ENCODE peak calls at places on chromosomes 3 and 15, in four cellular contexts. E is GM12878, U is SK-N-SH, S is K562. N is an unnamed sample.

GRCh38 chr15:77909131-77909940 is 168.2 kb downstream of the TBC1D2B start:
- DNase-seq in E (no peak), U (no peak), S (no peak), N (no peak)

GRCh38 chr3:157122116-157122515 is 37.8 kb downstream of the CCNL1 start:
- DNase-seq in U (no peak), E (no peak), S (no peak), N (no peak)

GRCh38 chr15:64105113-64105704 is 9.4 kb downstream of the SNX1 start:
- DNase-seq in U (no peak), S (no peak), E (no peak), N (no peak)

GRCh38 chr3:182787302-182788036 is 5.8 kb upstream of the ATP11B start:
- DNase-seq in S (peak), U (no peak), E (no peak), N (no peak)

GRCh38 chr15:68352401-68353062 is 75.0 kb downstream of the FEM1B start:
- DNase-seq in S (no peak), U (no peak), E (peak), N (no peak)

GRCh38 chr15:97200161-97200560 is 760.3 kb upstream of the ARRDC4 start:
- DNase-seq in S (no peak), U (no peak), E (no peak), N (no peak)

GRCh38 chr15:88636039-88636438 is 2.8 kb upstream of the ISG20 start:
- DNase-seq in S (no peak), E (no peak), U (no peak), N (no peak)

GRCh38 chr3:30496496-30496966 is 109.9 kb upstream of the TGFBR2 start:
- DNase-seq in S (no peak), E (no peak), U (no peak), N (no peak)

GRCh38 chr3:25663324-25664065 is 1.2 kb downstream of the TOP2B start:
- DNase-seq in E (no peak), S (peak), U (peak), N (no peak)

GRCh38 chr15:87579537-87579936 is 677.0 kb downstream of the NTRK3 start:
- DNase-seq in E (no peak), S (no peak), U (no peak), N (no peak)

GRCh38 chr15:67690936-67691335 is 134.4 kb upstream of the SKOR1 start:
- DNase-seq in U (no peak), E (no peak), S (no peak), N (no peak)

GRCh38 chr15:90063733-90064247 is 38.5 kb downstream of the IDH2 start:
- DNase-seq in E (no peak), S (peak), U (no peak), N (no peak)

GRCh38 chr3:174253221-174253620 is 605.9 kb upstream of the NAALADL2 start:
- DNase-seq in U (peak), E (no peak), S (no peak), N (no peak)

GRCh38 chr3:27716309-27716708 is 5.8 kb downstream of the EOMES start:
- DNase-seq in S (no peak), E (no peak), U (no peak), N (no peak)

GRCh38 chr3:183274609-183275008 is 21.6 kb downstream of the B3GNT5 start:
- DNase-seq in U (no peak), S (no peak), E (no peak), N (no peak)

GRCh38 chr15:79434361-79434760 is 2.2 kb downstream of the MINAR1 start:
- DNase-seq in U (no peak), S (no peak), E (no peak), N (no peak)

GRCh38 chr3:11555823-11556222 is 87.9 kb downstream of the VGLL4 start:
- DNase-seq in S (no peak), E (no peak), U (no peak), N (no peak)

GRCh38 chr3:9408546-9408945 is 11.1 kb downstream of the SETD5 start:
- DNase-seq in S (no peak), U (no peak), E (no peak), N (no peak)

GRCh38 chr3:48997714-48998637 is 7.9 kb downstream of the P4HTM start:
- DNase-seq in S (peak), U (peak), E (no peak), N (peak)

GRCh38 chr15:74603789-74604705 is 11.6 kb upstream of the CLK3 start:
- DNase-seq in U (no peak), E (no peak), S (no peak), N (no peak)

GRCh38 chr3:122774564-122774963 is 19.1 kb downstream of the HSPBAP1 start:
- DNase-seq in U (no peak), E (no peak), S (no peak), N (no peak)

GRCh38 chr15:88403461-88403860 is 63.7 kb downstream of the MRPL46 start:
- DNase-seq in S (no peak), E (no peak), U (no peak), N (no peak)

GRCh38 chr3:100463002-100463401 is 29.4 kb upstream of the TMEM45A start:
- DNase-seq in S (peak), U (peak), E (peak), N (no peak)

GRCh38 chr3:58575986-58576652 is 1.1 kb downstream of the FAM107A start:
- DNase-seq in E (no peak), S (no peak), U (peak), N (no peak)

GRCh38 chr3:67524046-67524445 is 130.4 kb downstream of the SUCLG2 start:
- DNase-seq in E (no peak), S (no peak), U (no peak), N (no peak)

GRCh38 chr3:4533489-4534443 is 40.6 kb downstream of the ITPR1 start:
- DNase-seq in S (peak), U (no peak), E (no peak), N (no peak)

GRCh38 chr3:119305271-119305670 is 11.1 kb downstream of the ARHGAP31 start:
- DNase-seq in S (no peak), U (no peak), E (no peak), N (no peak)

GRCh38 chr3:125440559-125440955 is 65.4 kb upstream of the ZNF148 start:
- DNase-seq in E (no peak), S (peak), U (no peak), N (no peak)

GRCh38 chr3:13863929-13864595 is 15.8 kb downstream of the WNT7A start:
- DNase-seq in E (no peak), U (no peak), S (no peak), N (no peak)

GRCh38 chr15:79923068-79923514 is 26.3 kb upstream of the MTHFS start:
- DNase-seq in U (peak), S (peak), E (no peak), N (peak)

GRCh38 chr3:132255041-132255745 is 62.0 kb upstream of the ACP3 start:
- DNase-seq in E (no peak), S (no peak), U (no peak), N (no peak)

GRCh38 chr15:84648539-84648938 is 5.5 kb downstream of the WDR73 start:
- DNase-seq in U (no peak), S (no peak), E (no peak), N (no peak)

GRCh38 chr15:51768018-51768417 is 16.6 kb downstream of the TMOD2 start:
- DNase-seq in U (no peak), S (no peak), E (no peak), N (no peak)

GRCh38 chr15:100097342-100097899 is 244.4 kb downstream of the ADAMTS17 start:
- DNase-seq in U (no peak), E (no peak), S (no peak), N (no peak)
- TF ChIP-seq USF1 in U (no peak), E (no peak), S (no peak), N (no peak)

GRCh38 chr15:34014556-34014955 is 24.4 kb downstream of the AVEN start:
- DNase-seq in U (no peak), S (no peak), E (no peak), N (no peak)

GRCh38 chr15:34012461-34013028 is 26.5 kb downstream of the AVEN start:
- DNase-seq in U (no peak), E (no peak), S (no peak), N (no peak)

GRCh38 chr15:34019369-34019990 is 19.5 kb downstream of the AVEN start:
- DNase-seq in U (no peak), S (no peak), E (no peak), N (no peak)

GRCh38 chr15:34013746-34014145 is 25.3 kb downstream of the AVEN start:
- DNase-seq in E (no peak), U (no peak), S (no peak), N (no peak)

GRCh38 chr15:34018021-34018645 is 20.9 kb downstream of the AVEN start:
- DNase-seq in U (no peak), S (no peak), E (no peak), N (no peak)
- TF ChIP-seq USF1 in U (no peak), S (no peak), E (no peak), N (no peak)

GRCh38 chr3:44058022-44058867 is 183.4 kb upstream of the TOPAZ1 start:
- DNase-seq in S (no peak), E (peak), U (no peak), N (no peak)
- TF ChIP-seq USF1 in S (no peak), E (no peak), U (no peak), N (no peak)

GRCh38 chr3:28934135-28934813 is 346.6 kb upstream of the RBMS3 start:
- DNase-seq in U (no peak), E (no peak), S (no peak), N (no peak)
- TF ChIP-seq USF1 in U (no peak), E (no peak), S (no peak), N (no peak)

DNA sequence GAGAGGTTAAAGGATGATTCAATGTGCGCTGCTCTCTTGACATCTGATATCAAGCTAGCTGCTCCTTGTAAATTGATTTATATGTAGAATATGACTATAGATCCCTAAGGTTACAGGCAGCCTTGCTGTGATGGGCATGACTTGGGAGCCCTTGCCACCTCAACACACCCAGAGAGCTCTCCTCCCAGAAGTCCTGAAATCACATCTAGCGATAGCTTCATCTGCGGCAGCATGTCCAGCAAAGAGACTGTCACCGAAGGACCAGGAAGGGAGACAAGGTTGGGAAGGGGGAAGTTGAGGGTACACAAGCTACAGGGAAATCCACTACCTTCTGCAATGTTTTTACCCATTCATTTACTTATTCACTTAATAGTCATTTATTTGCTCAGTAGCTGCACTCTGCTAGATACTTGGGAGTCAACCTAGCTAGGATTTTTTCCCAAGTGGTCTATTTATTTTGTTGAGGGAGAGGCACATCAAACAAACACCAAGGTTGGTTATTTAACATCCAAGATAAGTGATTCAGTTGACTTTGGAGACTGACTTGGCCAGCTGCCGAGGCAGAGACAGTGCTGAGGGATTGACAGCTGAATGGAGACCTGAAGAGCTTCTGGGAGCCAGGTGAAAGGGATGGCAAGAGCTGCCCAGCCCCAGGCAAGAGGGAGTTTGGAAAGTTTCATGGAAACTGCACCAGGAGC is 205.8 kb upstream of the IL12A start:
- DNase-seq in S (no peak), U (no peak), E (no peak), N (no peak)
- TF ChIP-seq USF1 in S (no peak), U (no peak), E (no peak), N (no peak)